ENCODE peak calls at places on chromosome 11, in eight cellular contexts. U is left ventricle myocardium inferior, M is breast epithelium, B is tibial nerve, C is HCT116, Z is Caco-2, X is GM23248, P is WERI-Rb-1. D is an unnamed sample. For H3K27me3, the result is how much of the 10 kb centered on the place peaks cover.

GRCh38 chr11:117464778-117465177 is 137.1 kb downstream of the CEP164 start:
- DNase-seq in U (no peak), M (no peak), B (no peak), C (no peak), Z (no peak), X (no peak), P (no peak), D (no peak)

GRCh38 chr11:70483077-70483861 is 84.9 kb downstream of the CTTN start:
- DNase-seq in U (peak), M (no peak), B (peak), C (peak), Z (no peak), X (peak), P (peak), D (no peak)

GRCh38 chr11:111528557-111528956 is 12.0 kb upstream of the LAYN start:
- DNase-seq in U (no peak), M (no peak), B (no peak), C (no peak), Z (no peak), X (no peak), P (no peak), D (no peak)

GRCh38 chr11:69166186-69167115 is 10.7 kb downstream of the SMIM38 start:
- DNase-seq in U (peak), M (no peak), B (no peak), C (peak), Z (no peak), X (peak), P (peak), D (no peak)

GRCh38 chr11:122727101-122727929 is 71.8 kb downstream of the UBASH3B start:
- DNase-seq in U (no peak), M (no peak), B (no peak), C (no peak), Z (no peak), X (peak), P (no peak), D (no peak)

GRCh38 chr11:26878959-26879581 is 114.8 kb upstream of the FIBIN start:
- DNase-seq in U (no peak), M (no peak), B (no peak), C (no peak), Z (no peak), X (no peak), P (no peak), D (peak)

GRCh38 chr11:15655552-15655951 is 540.8 kb downstream of the INSC start:
- DNase-seq in U (no peak), M (no peak), B (no peak), C (no peak), Z (peak), X (no peak), P (no peak), D (no peak)

GRCh38 chr11:31397239-31397834 is 27.7 kb downstream of the DNAJC24 start:
- DNase-seq in U (no peak), M (no peak), B (no peak), C (no peak), Z (no peak), X (peak), P (no peak), D (no peak)

GRCh38 chr11:65879622-65880021 is at the start of gene CTSW:
- DNase-seq in U (no peak), M (no peak), B (no peak), C (no peak), Z (no peak), X (no peak), P (no peak), D (no peak)

GRCh38 chr11:65595921-65596281 is 301 bp upstream of the KCNK7 start:
- DNase-seq in U (no peak), M (no peak), B (no peak), C (no peak), Z (no peak), X (no peak), P (no peak), D (no peak)

GRCh38 chr11:128783513-128783912 is 83.6 kb downstream of the KCNJ1 start:
- DNase-seq in U (no peak), M (no peak), B (no peak), C (no peak), Z (no peak), X (no peak), P (no peak), D (no peak)

GRCh38 chr11:9831122-9831521 is 167.2 kb downstream of the SWAP70 start:
- DNase-seq in U (no peak), M (no peak), B (no peak), C (no peak), Z (peak), X (no peak), P (no peak), D (no peak)
- H3K27me3 ChIP-seq in U (under half), M (under half), B (under half), C (under half), Z (under half), X (under half), P (under half), D (under half)

GRCh38 chr11:109867784-109868183 is 225.4 kb upstream of the ZC3H12C start:
- DNase-seq in U (no peak), M (no peak), B (no peak), C (no peak), Z (no peak), X (no peak), P (no peak), D (no peak)
- H3K27me3 ChIP-seq in U (under half), M (under half), B (under half), C (under half), Z (under half), X (under half), P (under half), D (under half)

DNA sequence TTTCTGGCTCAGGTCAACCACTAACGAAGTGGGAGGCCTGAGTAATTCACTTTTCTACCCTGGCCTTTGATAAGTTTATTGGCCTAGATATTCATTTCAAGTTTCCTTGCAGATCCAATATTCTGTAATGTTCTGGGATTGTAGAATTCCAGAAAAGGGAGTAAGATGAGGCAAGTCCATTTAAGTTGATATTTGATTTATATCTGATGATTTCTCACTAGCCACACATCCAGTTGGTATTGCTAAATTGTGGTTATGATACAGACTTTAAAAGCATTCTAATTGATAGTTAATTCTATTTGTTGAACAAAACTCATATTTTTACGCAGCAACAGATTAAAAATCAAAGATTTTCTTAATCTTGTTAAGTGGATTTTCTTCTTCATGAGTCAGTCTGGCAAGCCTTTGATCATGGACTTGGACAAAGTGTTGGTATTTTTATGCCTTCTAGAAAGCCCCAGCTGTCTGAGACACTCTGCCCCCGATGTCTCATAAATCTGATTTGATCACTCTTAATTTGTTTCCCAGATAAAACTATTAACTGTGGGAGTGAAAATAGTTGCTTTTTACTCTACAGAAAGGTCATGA is 336.6 kb downstream of the TMEM135 start:
- DNase-seq in U (no peak), M (no peak), B (no peak), C (no peak), Z (no peak), X (peak), P (no peak), D (no peak)
- H3K27me3 ChIP-seq in U (under half), M (under half), B (under half), C (under half), Z (under half), X (under half), P (under half), D (under half)

GRCh38 chr11:46181843-46182424 is 60.7 kb upstream of the PHF21A start:
- DNase-seq in U (no peak), M (no peak), B (no peak), C (no peak), Z (no peak), X (no peak), P (no peak), D (no peak)
- H3K27me3 ChIP-seq in U (under half), M (under half), B (under half), C (under half), Z (under half), X (under half), P (under half), D (under half)

GRCh38 chr11:95541715-95542114 is 247.9 kb downstream of the FAM76B start:
- DNase-seq in U (no peak), M (no peak), B (no peak), C (no peak), Z (no peak), X (no peak), P (no peak), D (no peak)
- H3K27me3 ChIP-seq in U (under half), M (under half), B (under half), C (under half), Z (under half), X (under half), P (under half), D (under half)

DNA sequence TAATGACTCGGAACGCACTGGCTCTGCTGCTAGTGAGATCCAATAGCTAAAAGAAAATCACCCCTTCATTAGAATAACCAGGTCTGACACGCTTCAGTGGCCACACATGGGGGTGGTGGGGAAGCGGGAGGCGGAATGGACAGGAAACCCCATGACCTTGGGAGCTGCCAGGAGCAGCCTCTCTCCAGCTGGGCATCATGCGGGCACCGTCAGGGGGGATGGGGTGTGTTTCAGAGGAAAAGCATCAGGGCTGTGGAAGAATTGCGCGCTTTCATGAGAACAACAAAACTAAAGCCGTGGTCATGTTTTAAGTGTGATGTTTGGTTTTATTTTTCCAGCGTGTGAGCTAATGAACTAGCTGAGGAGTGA is 6.1 kb upstream of the MRGPRG start:
- DNase-seq in U (no peak), M (no peak), B (no peak), C (no peak), Z (no peak), X (no peak), P (no peak), D (no peak)
- H3K27me3 ChIP-seq in U (half or more), M (under half), B (under half), C (under half), Z (under half), X (under half), P (under half), D (under half)

DNA sequence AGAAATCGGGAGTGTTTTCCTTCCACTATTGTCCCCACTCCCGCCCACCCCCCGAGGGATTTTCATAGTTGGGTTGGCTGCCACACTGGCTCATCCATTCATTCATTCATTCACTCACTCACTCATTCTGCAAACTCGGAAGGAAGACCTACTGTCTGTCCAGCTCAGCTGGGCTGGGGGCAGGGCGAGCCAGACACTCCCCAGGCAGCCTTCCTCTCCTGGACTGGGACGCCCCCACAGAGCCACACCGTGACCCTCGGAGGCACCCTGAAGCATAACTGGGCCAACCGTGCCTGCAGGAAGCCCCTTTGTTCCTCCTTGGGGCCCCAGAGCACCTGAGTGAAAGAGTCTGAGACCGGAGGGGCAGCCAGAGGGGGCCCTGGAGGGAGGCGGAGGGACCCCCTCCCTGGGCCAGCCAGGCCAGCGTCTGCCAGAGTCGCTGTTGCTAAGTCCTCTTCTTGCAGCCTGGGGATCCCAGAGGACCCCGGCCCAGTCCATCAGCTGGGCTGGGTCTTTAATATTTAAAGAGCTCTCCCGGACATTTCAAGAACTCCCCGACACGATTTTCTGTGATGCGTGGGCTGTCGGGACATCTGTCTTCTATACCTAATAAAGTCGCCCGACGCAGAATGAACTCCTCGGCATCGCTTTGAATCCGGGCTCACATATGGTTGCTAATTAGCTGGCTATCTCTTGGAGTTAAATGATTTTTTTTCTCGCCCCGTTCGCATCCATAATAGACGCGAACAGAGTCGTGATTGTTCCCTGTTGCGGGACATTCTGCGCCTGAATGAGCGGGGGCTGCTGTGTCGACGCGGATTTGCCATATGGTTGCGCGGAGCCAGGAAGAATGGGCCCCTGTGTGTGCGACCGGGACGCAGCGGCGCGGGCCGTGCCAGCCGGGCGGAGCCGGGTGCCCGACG is 16.7 kb downstream of the CDKN1C start:
- DNase-seq in U (no peak), M (no peak), B (no peak), C (no peak), Z (no peak), X (no peak), P (no peak), D (no peak)
- H3K27me3 ChIP-seq in U (half or more), M (under half), B (half or more), C (under half), Z (under half), X (under half), P (under half), D (under half)

D was measured in iPS DF 6.9.